ENCODE peak calls at places on chromosome 22, in ten cellular contexts. T is Caco-2, B is adrenal gland, P is iPS DF 6.9, D is cardiac muscle cell, K is endodermal cell, N is AG10803, X is A549, Z is Peyer's patch, L is NB4. H is an unnamed sample.

GRCh38 chr22:26362471-26362870 is 66.6 kb upstream of the ASPHD2 start:
- DNase-seq in X (no peak), P (no peak), L (no peak), K (no peak), Z (no peak), B (no peak), D (peak), N (peak), T (no peak), H (no peak)

GRCh38 chr22:29539105-29539504 is 14.5 kb downstream of the THOC5 start:
- DNase-seq in N (no peak), L (no peak), D (peak), K (no peak), T (no peak), Z (no peak), B (no peak), X (no peak), P (no peak), H (no peak)

GRCh38 chr22:35483730-35484129 is 56.9 kb upstream of the RASD2 start:
- DNase-seq in N (no peak), D (no peak), T (no peak), L (no peak), X (no peak), P (no peak), B (no peak), Z (no peak), K (no peak), H (no peak)

GRCh38 chr22:17774206-17774927 is at the start of gene BID:
- DNase-seq in B (no peak), Z (peak), N (no peak), P (no peak), X (no peak), K (peak), T (peak), L (peak), D (peak), H (no peak)

GRCh38 chr22:25120093-25120561 is 79.5 kb upstream of the CRYBB3 start:
- DNase-seq in D (peak), N (no peak), K (peak), L (no peak), B (peak), X (no peak), Z (no peak), P (no peak), T (peak), H (no peak)

GRCh38 chr22:46653596-46653995 is 33.4 kb downstream of the GRAMD4 start:
- DNase-seq in D (no peak), N (no peak), Z (no peak), X (no peak), K (no peak), L (peak), B (no peak), P (no peak), T (no peak), H (no peak)

GRCh38 chr22:49230194-49230577 is 597.5 kb downstream of the BRD1 start:
- DNase-seq in N (no peak), Z (no peak), K (peak), B (no peak), X (no peak), D (no peak), P (no peak), T (peak), L (peak), H (peak)

GRCh38 chr22:29581799-29582198 is 886 bp upstream of the NIPSNAP1 start:
- DNase-seq in P (no peak), D (no peak), L (no peak), B (no peak), K (no peak), N (no peak), X (no peak), Z (no peak), T (peak), H (no peak)

GRCh38 chr22:33886696-33887095 is 33.6 kb downstream of the LARGE1 start:
- DNase-seq in X (no peak), Z (no peak), D (no peak), P (no peak), T (no peak), N (no peak), B (no peak), L (no peak), K (no peak), H (no peak)

GRCh38 chr22:47794851-47795250 is 1032.4 kb downstream of the TBC1D22A start:
- DNase-seq in N (no peak), L (no peak), P (no peak), K (peak), X (no peak), B (no peak), D (no peak), T (no peak), Z (no peak), H (peak)

GRCh38 chr22:49042066-49042465 is 785.6 kb downstream of the BRD1 start:
- DNase-seq in N (no peak), X (no peak), L (no peak), P (no peak), B (no peak), D (no peak), T (no peak), K (no peak), Z (no peak), H (no peak)

GRCh38 chr22:32723632-32724031 is 77.9 kb upstream of the TIMP3 start:
- DNase-seq in B (peak), P (no peak), D (peak), K (no peak), N (peak), L (peak), Z (no peak), X (no peak), T (no peak), H (no peak)

GRCh38 chr22:32725369-32725988 is 76.0 kb upstream of the TIMP3 start:
- DNase-seq in N (no peak), K (no peak), T (no peak), B (no peak), Z (no peak), P (no peak), L (no peak), X (no peak), D (no peak), H (no peak)

GRCh38 chr22:32721328-32722180 is 80.0 kb upstream of the TIMP3 start:
- DNase-seq in L (no peak), N (no peak), D (no peak), B (no peak), K (no peak), Z (no peak), P (no peak), X (no peak), T (no peak), H (no peak)

GRCh38 chr22:32720924-32721323 is 80.6 kb upstream of the TIMP3 start:
- DNase-seq in X (no peak), B (no peak), K (no peak), D (peak), N (peak), L (no peak), T (no peak), P (no peak), Z (no peak), H (no peak)

GRCh38 chr22:32722441-32722840 is 79.1 kb upstream of the TIMP3 start:
- DNase-seq in K (no peak), X (no peak), B (no peak), N (no peak), P (no peak), Z (no peak), T (no peak), D (no peak), L (no peak), H (no peak)
- H3K4me3 ChIP-seq in K (no peak), X (no peak), B (no peak), N (no peak), P (no peak), Z (no peak), T (no peak), D (no peak), L (no peak), H (no peak)

GRCh38 chr22:22469527-22469926 is 39.0 kb downstream of the ZNF280B start:
- DNase-seq in K (no peak), B (no peak), X (no peak), Z (no peak), N (no peak), P (no peak), T (no peak), D (no peak), L (no peak), H (no peak)
- H3K4me3 ChIP-seq in K (peak), B (no peak), X (no peak), Z (no peak), N (no peak), P (no peak), T (no peak), D (no peak), L (no peak), H (no peak)

DNA sequence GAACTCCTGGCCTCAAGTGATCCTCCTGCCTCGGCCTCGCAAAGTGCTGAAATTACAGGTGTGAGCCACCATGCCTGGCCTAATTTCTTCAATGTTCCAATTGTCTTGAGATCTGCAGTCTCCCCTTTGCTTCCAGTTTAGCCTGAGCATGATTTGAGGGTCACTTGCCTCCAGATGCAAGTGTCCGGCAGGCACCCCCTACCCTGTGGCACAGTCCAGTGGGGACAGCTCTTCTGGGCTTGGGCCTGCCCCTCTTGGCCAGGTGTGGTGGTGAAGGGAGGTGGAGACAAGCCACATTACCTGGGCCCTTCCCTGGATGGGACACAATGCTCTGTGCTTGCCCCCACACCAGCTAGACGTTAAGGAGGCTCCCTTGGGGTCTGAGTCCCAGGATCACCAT is 21.3 kb upstream of the CACNG2 start:
- DNase-seq in D (no peak), X (no peak), B (no peak), K (peak), N (no peak), P (no peak), Z (no peak), L (no peak), T (no peak), H (peak)
- H3K4me3 ChIP-seq in D (no peak), X (no peak), B (no peak), K (no peak), N (no peak), P (no peak), Z (no peak), L (no peak), T (no peak), H (no peak)

GRCh38 chr22:27612075-27612474 is 189.5 kb downstream of the MN1 start:
- DNase-seq in K (no peak), X (no peak), Z (no peak), P (no peak), N (no peak), T (no peak), D (no peak), L (peak), B (no peak), H (no peak)
- H3K4me3 ChIP-seq in K (no peak), X (no peak), Z (no peak), P (no peak), N (no peak), T (no peak), D (no peak), L (no peak), B (no peak), H (no peak)

GRCh38 chr22:50656122-50657070 is 16.2 kb upstream of the SHANK3 start:
- DNase-seq in N (peak), B (peak), L (peak), K (no peak), X (peak), Z (no peak), T (no peak), D (peak), P (no peak), H (no peak)
- H3K4me3 ChIP-seq in N (no peak), B (no peak), L (no peak), K (no peak), X (no peak), Z (no peak), T (no peak), D (no peak), P (no peak), H (no peak)

DNA sequence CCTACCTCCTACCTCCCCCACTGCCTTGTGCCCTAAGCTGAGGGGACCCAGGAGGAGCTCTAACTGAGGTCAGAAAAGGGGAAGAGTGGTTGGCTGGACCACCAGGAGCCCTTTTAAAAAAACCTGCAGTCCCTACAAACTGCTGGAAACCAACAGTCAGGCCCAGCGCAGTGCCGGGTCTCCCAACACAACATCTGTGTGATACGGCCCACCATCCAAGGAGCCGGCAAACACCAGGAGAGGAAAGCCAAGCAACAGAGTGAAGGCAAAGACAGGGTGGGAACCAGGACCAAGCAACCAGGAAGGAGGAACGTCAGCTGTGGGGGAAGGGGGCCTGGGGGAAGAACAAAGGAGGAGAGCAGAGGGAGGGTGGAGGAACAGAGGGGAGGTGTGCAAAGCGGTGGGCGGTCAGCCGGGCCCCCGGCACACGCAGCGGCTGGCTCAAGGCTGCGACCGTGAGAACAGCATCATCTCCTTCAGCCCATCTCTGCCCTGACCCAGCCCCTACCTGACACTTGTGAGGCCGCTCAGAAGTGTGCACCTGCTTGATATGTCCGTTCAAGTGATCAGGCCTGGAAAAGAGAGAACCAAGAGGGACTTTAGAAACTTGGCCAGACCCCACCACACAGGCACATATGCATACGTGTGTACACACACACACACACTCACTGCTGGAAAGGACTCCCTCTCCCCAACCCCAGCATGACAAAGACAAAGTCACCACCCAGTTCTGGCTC is 3.6 kb downstream of the PATZ1 start:
- DNase-seq in N (no peak), Z (no peak), L (peak), D (no peak), X (no peak), K (no peak), P (no peak), T (no peak), B (no peak), H (no peak)
- H3K4me3 ChIP-seq in N (no peak), Z (peak), L (peak), D (peak), X (no peak), K (peak), P (peak), T (no peak), B (no peak), H (peak)

DNA sequence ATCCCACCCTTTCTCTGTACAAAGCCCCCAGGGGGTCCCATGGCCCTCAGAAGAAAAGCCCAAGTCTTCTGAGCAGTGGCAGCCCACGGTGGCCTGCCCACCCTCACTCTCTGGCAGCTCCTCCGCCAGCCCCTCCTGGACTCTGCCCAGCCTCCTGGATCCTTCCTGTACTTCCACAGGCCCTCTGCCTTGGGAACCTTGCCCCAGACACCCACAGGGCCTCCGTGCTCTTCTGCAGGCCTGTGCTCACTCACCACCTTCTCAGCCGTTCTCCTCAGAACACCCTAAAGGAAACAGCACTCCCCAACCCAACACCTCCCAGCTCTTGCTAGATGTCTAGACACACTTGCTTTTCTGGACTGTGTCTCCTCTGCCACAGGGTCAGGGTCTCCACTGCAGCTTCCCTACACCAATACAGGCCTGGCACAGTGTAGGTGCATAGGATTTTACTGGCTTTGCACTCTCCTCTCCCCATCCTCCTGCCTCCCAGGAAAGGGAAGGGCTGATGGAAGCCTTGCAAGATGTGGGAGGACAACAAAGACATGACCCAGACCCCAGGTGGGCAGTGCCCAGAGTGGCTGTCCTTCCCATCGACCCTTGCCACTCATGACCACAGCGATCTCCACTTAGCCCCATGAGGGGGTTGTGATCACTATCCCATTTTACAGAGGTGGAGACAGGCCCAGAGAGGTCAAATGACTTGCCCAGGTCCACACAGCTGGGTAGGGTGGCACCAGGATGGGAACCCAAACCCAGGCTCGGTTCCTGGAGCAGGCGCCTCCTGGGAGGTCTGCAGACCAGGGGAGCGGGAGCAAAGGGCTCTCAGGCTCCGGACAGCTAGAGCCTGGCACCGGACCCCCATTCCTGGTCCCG is 2.0 kb downstream of the SCARF2 start:
- DNase-seq in K (peak), B (no peak), L (no peak), Z (peak), N (no peak), P (no peak), T (no peak), X (no peak), D (no peak), H (no peak)
- H3K4me3 ChIP-seq in K (peak), B (no peak), L (no peak), Z (peak), N (peak), P (peak), T (peak), X (no peak), D (peak), H (peak)

GRCh38 chr22:45621836-45622600 is 49.6 kb upstream of the ATXN10 start:
- DNase-seq in T (no peak), B (no peak), D (no peak), X (no peak), Z (peak), K (no peak), L (no peak), P (no peak), N (no peak), H (no peak)

GRCh38 chr22:45627489-45628233 is 44.0 kb upstream of the ATXN10 start:
- DNase-seq in Z (peak), N (no peak), T (no peak), L (no peak), X (no peak), P (no peak), K (no peak), B (no peak), D (no peak), H (no peak)

GRCh38 chr22:45629469-45630089 is 42.1 kb upstream of the ATXN10 start:
- DNase-seq in T (no peak), L (peak), N (no peak), Z (peak), K (peak), B (no peak), X (no peak), D (no peak), P (no peak), H (no peak)

GRCh38 chr22:45628508-45628907 is 43.1 kb upstream of the ATXN10 start:
- DNase-seq in L (no peak), Z (peak), P (no peak), X (no peak), T (no peak), K (peak), N (no peak), D (no peak), B (no peak), H (no peak)

DNA sequence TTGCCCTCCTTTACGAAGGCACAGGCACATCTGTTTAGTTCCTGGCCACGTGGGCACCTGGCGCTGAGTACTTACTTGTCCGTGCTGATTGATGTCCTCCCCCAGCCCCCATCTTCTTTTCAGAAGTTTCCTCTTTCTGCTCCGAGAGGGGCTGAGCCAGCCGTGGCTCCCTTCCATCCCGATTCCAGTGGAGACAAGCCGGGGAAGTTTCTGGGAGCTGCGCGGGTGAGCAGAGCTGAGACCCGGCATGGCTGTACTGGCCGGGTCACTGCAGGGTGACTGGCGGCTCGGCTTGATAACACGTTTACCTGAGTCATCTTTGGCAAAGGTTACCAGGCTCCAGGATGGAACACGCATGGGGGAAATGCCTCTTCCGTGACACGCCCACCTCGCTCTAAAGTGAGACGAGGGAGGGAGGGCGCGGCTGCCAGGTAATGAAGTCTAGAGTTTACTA is 45.4 kb upstream of the ATXN10 start:
- DNase-seq in P (no peak), N (no peak), D (no peak), K (no peak), B (no peak), X (peak), L (no peak), T (no peak), Z (peak), H (no peak)
- H3K4me3 ChIP-seq in P (no peak), N (no peak), D (no peak), K (no peak), B (no peak), X (no peak), L (no peak), T (no peak), Z (no peak), H (no peak)

GRCh38 chr22:42645938-42646568 is 3.1 kb downstream of the CYB5R3 start:
- DNase-seq in N (no peak), T (no peak), B (no peak), L (no peak), K (peak), D (no peak), P (no peak), Z (peak), X (no peak), H (no peak)
- H3K4me3 ChIP-seq in N (peak), T (no peak), B (no peak), L (no peak), K (no peak), D (no peak), P (no peak), Z (peak), X (no peak), H (peak)